ENCODE peak calls at places on chromosomes 5 and 9, in nine cellular contexts. H, B, J, C, O, L, W, X and N are unnamed samples. For H3K4me1 and H3K27me3, the result is how much of the 10 kb centered on the place peaks cover.

GRCh38 chr5:81912933-81913332 is 58.9 kb upstream of the ATG10 start:
- DNase-seq in H (no peak), B (no peak), J (no peak), C (no peak), O (no peak), L (no peak), W (no peak), X (no peak), N (no peak)

GRCh38 chr9:3244963-3245653 is 280.7 kb downstream of the RFX3 start:
- DNase-seq in H (no peak), B (no peak), J (no peak), C (no peak), O (no peak), L (no peak), W (no peak), X (no peak), N (no peak)

GRCh38 chr9:127711831-127712274 is 3.6 kb downstream of the PTRH1 start:
- DNase-seq in H (no peak), B (no peak), J (no peak), C (no peak), O (no peak), L (no peak), W (no peak), X (no peak), N (no peak)

GRCh38 chr5:151115272-151115905 is 34.6 kb upstream of the TNIP1 start:
- DNase-seq in H (peak), B (peak), J (peak), C (peak), O (peak), L (peak), W (peak), X (peak), N (peak)

GRCh38 chr5:116075117-116075910 is 9.5 kb upstream of the COMMD10 start:
- DNase-seq in H (no peak), B (no peak), J (no peak), C (no peak), O (no peak), L (no peak), W (no peak), X (no peak), N (no peak)

GRCh38 chr5:136924490-136924889 is 559.1 kb upstream of the TRPC7 start:
- DNase-seq in H (no peak), B (no peak), J (no peak), C (no peak), O (no peak), L (no peak), W (no peak), X (no peak), N (no peak)

GRCh38 chr5:160359816-160360215 is 10.6 kb downstream of the C1QTNF2 start:
- DNase-seq in H (no peak), B (no peak), J (no peak), C (peak), O (no peak), L (peak), W (no peak), X (peak), N (no peak)

GRCh38 chr5:1065891-1066650 is 45.8 kb downstream of the SLC12A7 start:
- DNase-seq in H (no peak), B (no peak), J (no peak), C (no peak), O (no peak), L (no peak), W (no peak), X (no peak), N (no peak)

DNA sequence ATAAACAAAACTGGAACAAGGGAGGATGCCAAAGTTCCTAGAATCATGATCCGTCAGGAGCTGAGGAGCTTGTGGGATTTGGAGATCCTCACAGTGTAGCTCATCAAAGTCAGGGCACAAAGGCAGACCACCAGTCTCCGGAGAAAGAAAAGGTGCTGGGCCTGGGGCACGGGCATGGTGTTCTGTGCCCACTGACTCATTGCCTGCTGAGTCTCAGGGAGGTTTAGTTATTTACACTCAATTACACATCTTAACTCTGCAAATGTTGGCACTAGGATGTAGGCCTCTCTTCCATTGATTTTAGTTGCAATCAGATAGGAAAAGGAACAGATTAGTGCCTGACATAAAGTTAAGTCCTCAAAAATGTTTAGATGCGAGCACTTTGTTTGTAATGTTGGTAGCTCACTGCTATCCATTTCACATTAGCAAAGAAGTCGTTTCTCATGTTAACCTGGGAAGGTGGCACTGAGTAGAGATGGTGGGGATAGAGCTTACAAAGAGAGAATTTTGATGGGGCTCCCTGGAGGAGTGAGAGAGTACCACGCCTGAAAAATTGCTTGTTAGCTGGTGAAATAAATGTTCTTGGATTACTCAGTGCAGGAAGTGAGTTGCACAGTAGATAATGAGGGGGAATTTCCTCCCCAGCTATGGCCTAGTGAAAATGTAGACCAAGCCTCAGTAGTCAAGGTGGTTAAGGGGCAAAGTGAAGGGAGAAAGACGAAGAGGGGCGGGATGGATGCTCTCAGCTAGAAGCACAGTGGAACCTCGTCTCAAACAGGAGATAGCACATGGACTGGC is 109.5 kb upstream of the CD180 start:
- DNase-seq in H (no peak), B (no peak), J (no peak), C (no peak), O (no peak), L (no peak), W (no peak), X (no peak), N (no peak)
- H3K4me1 ChIP-seq in H (under half), B (under half), J (under half), C (under half), O (under half), L (under half), W (half or more), X (under half), N (under half)

DNA sequence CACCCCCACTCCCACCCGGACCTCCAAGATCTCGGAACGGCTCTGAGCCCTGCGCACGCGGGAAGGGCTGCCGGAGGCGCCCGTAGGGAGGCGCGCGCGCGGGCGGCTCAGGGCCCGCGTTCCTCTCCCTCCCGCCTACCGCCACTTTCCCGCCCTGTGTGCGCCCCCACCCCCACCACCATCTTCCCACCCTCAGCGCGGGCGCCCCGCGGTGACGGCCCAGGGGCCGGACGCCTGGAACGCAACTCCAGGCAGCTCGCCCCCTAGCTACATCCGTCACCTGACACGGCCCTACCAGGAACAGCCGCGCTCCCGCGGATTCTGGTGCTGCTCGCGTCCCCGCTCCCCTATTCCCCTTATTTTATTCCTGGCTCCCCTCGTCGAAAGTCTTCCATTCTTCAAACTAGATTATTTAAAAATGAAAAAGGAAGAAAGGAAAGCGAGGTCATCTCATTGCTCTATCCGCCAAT is at the start of gene CDKN2B-AS1:
- DNase-seq in H (peak), B (no peak), J (peak), C (peak), O (no peak), L (peak), W (peak), X (peak), N (peak)
- H3K27me3 ChIP-seq in H (under half), B (under half), J (under half), C (half or more), O (under half), L (half or more), W (under half), X (under half), N (under half)

DNA sequence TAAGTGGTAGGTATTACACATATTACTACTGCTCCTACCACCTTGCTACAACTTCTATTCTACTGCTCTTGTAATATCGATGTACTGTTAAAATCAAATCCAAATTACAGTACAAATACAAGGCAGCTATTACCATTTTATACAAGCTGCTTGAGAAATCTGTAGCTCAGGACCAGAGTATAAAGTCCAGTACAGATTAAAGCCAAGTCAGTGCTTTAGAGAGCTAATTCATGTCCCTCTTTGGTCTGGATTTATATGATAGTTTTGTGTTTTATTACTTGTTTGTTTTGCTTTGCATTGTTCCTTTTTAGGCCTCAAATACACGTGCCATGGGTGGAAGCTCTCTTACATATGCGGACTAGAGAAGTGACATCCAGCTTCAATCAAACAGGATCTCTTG is 75.8 kb downstream of the DPYSL3 start:
- DNase-seq in H (no peak), B (no peak), J (no peak), C (no peak), O (no peak), L (no peak), W (no peak), X (no peak), N (no peak)
- H3K4me1 ChIP-seq in H (under half), B (under half), J (under half), C (half or more), O (under half), L (under half), W (under half), X (under half), N (under half)

GRCh38 chr9:37001461-37001860 is 32.6 kb downstream of the PAX5 start:
- DNase-seq in H (no peak), B (no peak), J (no peak), C (no peak), O (no peak), L (no peak), W (no peak), X (no peak), N (no peak)

GRCh38 chr9:37004424-37004935 is 29.6 kb downstream of the PAX5 start:
- DNase-seq in H (no peak), B (no peak), J (peak), C (no peak), O (no peak), L (no peak), W (no peak), X (no peak), N (no peak)

GRCh38 chr9:36999728-37000333 is 34.2 kb downstream of the PAX5 start:
- DNase-seq in H (no peak), B (no peak), J (peak), C (no peak), O (no peak), L (no peak), W (no peak), X (no peak), N (no peak)

GRCh38 chr9:37002413-37003217 is 31.5 kb downstream of the PAX5 start:
- DNase-seq in H (no peak), B (no peak), J (no peak), C (no peak), O (no peak), L (no peak), W (no peak), X (no peak), N (no peak)

GRCh38 chr9:37002036-37002412 is 32.0 kb downstream of the PAX5 start:
- DNase-seq in H (no peak), B (no peak), J (no peak), C (no peak), O (no peak), L (no peak), W (no peak), X (no peak), N (no peak)
- H3K27me3 ChIP-seq in H (under half), B (under half), J (under half), C (half or more), O (under half), L (half or more), W (half or more), X (under half), N (under half)

GRCh38 chr5:150009671-150010387 is 9.3 kb downstream of the HMGXB3 start:
- DNase-seq in H (no peak), B (no peak), J (no peak), C (no peak), O (no peak), L (no peak), W (no peak), X (no peak), N (no peak)
- H3K4me1 ChIP-seq in H (under half), B (under half), J (under half), C (under half), O (under half), L (under half), W (under half), X (under half), N (under half)

DNA sequence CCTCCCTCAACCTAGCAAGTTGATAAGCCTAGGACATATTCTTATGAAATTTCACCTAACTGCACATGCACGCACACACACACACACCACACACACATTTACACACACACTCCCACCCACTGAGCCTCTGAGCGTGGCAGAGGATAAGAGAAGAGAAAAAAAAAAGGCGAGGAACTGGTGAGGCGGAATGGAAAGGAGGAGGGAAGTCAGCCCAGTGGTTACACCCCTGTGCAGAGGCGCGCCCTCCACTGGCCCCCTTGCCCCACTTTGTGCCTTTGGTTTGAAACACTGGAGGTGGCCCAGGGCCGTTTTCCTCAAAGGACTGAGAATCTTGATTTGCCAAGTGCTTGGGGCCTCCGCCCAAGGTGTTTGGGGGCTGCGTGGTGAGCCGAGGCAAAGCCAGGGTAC is 20.7 kb downstream of the NR2F1 start:
- DNase-seq in H (no peak), B (peak), J (no peak), C (no peak), O (no peak), L (no peak), W (no peak), X (no peak), N (no peak)
- H3K27me3 ChIP-seq in H (under half), B (under half), J (under half), C (half or more), O (half or more), L (half or more), W (half or more), X (half or more), N (under half)